ENCODE peak calls at places on chromosomes 13 and 19, in five cellular contexts. I is cardiac muscle cell; L is AG04450; M is CD8-positive, alpha-beta T cell; D is testis. X is an unnamed sample. For H3K27me3, the result is how much of the 10 kb centered on the place peaks cover.

GRCh38 chr13:110304256-110304655 is 2.7 kb downstream of the COL4A1 start:
- DNase-seq in D (no peak), L (no peak), M (no peak), I (peak), X (no peak)

GRCh38 chr13:40776681-40777165 is 5.7 kb upstream of the MRPS31 start:
- DNase-seq in D (no peak), L (no peak), M (peak), I (peak), X (no peak)

GRCh38 chr19:13983213-13983889 is 22.8 kb downstream of the RFX1 start:
- DNase-seq in I (no peak), M (no peak), D (no peak), L (no peak), X (no peak)

GRCh38 chr13:21676611-21677021 is 5.7 kb downstream of the FGF9 start:
- DNase-seq in L (no peak), I (no peak), M (no peak), D (no peak), X (no peak)

GRCh38 chr19:35292986-35293732 is 1.2 kb downstream of the MAG start:
- DNase-seq in M (no peak), I (no peak), D (no peak), L (no peak), X (no peak)

GRCh38 chr19:19447536-19448237 is 42.2 kb downstream of the GATAD2A start:
- DNase-seq in L (no peak), M (no peak), D (no peak), I (no peak), X (no peak)

GRCh38 chr13:112652512-112653458 is 37.1 kb upstream of the ATP11A start:
- DNase-seq in D (no peak), M (no peak), L (no peak), I (peak), X (no peak)

GRCh38 chr19:6519289-6519688 is 11.5 kb upstream of the TNFSF9 start:
- DNase-seq in L (no peak), D (no peak), M (no peak), I (peak), X (no peak)

GRCh38 chr13:88376762-88377388 is 705.7 kb downstream of the SLITRK5 start:
- DNase-seq in I (no peak), L (no peak), M (no peak), D (no peak), X (no peak)

GRCh38 chr19:44720945-44721344 is 22.0 kb downstream of the CEACAM16 start:
- DNase-seq in M (no peak), L (no peak), D (no peak), I (peak), X (no peak)

GRCh38 chr13:27139565-27139964 is 32.0 kb downstream of the USP12 start:
- DNase-seq in D (no peak), L (no peak), M (no peak), I (no peak), X (no peak)

GRCh38 chr13:110387451-110388140 is 80.5 kb downstream of the COL4A2 start:
- DNase-seq in I (peak), D (peak), M (no peak), L (no peak), X (peak)

GRCh38 chr13:70755411-70755810 is 647.2 kb upstream of the KLHL1 start:
- DNase-seq in M (no peak), I (no peak), D (no peak), L (no peak), X (no peak)

GRCh38 chr19:16368385-16369305 is 44.0 kb downstream of the KLF2 start:
- DNase-seq in L (no peak), I (no peak), M (peak), D (no peak), X (no peak)

GRCh38 chr13:112995395-112996091 is 26.5 kb downstream of the MCF2L start:
- DNase-seq in M (no peak), L (no peak), D (no peak), I (no peak), X (no peak)

GRCh38 chr19:30325657-30326056 is 46.5 kb upstream of the ZNF536 start:
- DNase-seq in M (no peak), I (no peak), D (no peak), L (no peak), X (no peak)

GRCh38 chr13:111337206-111337605 is 16.8 kb downstream of the TEX29 start:
- DNase-seq in M (no peak), D (no peak), I (peak), L (peak), X (no peak)

GRCh38 chr13:110466261-110466660 is 95.3 kb downstream of the RAB20 start:
- DNase-seq in L (no peak), D (no peak), M (no peak), I (no peak), X (no peak)

GRCh38 chr19:7748756-7749155 is 1.4 kb upstream of the CD209 start:
- DNase-seq in I (peak), M (no peak), D (peak), L (no peak), X (no peak)

GRCh38 chr13:74758188-74758587 is 624.0 kb upstream of the KLF12 start:
- DNase-seq in D (no peak), I (no peak), M (no peak), L (no peak), X (no peak)

GRCh38 chr13:47672245-47672975 is 328.7 kb downstream of the SUCLA2 start:
- DNase-seq in D (no peak), I (peak), M (no peak), L (no peak), X (no peak)

GRCh38 chr19:18393836-18394235 is 3.6 kb downstream of the LRRC25 start:
- DNase-seq in M (no peak), D (no peak), I (peak), L (no peak), X (peak)

GRCh38 chr19:57269515-57270250 is 10.6 kb upstream of the ZNF460 start:
- DNase-seq in L (peak), I (peak), D (no peak), M (no peak), X (no peak)

GRCh38 chr19:31974941-31975340 is 370.5 kb upstream of the ZNF507 start:
- DNase-seq in M (no peak), L (no peak), D (no peak), I (no peak), X (no peak)

GRCh38 chr13:31046711-31047279 is 114.3 kb downstream of the TEX26 start:
- DNase-seq in L (no peak), I (peak), M (no peak), D (peak), X (peak)

GRCh38 chr13:50989476-50989875 is 79.9 kb downstream of the RNASEH2B start:
- DNase-seq in M (no peak), L (no peak), D (peak), I (peak), X (no peak)

GRCh38 chr13:33284016-33284415 is 1.5 kb downstream of the STARD13 start:
- DNase-seq in I (peak), D (no peak), L (no peak), M (no peak), X (no peak)

GRCh38 chr19:29712744-29713516 is 2.1 kb downstream of the C19orf12 start:
- DNase-seq in D (no peak), L (no peak), I (no peak), M (no peak), X (no peak)

GRCh38 chr13:39684531-39685137 is 29.2 kb downstream of the COG6 start:
- DNase-seq in L (no peak), M (no peak), D (no peak), I (peak), X (no peak)

GRCh38 chr19:53642381-53643099 is 10.7 kb downstream of the DPRX start:
- DNase-seq in D (no peak), M (no peak), L (no peak), I (no peak), X (no peak)

GRCh38 chr19:42497492-42498226 is 30.6 kb downstream of the CEACAM1 start:
- DNase-seq in L (no peak), D (no peak), I (no peak), M (no peak), X (no peak)

GRCh38 chr13:45521292-45521691 is 56.6 kb downstream of the COG3 start:
- DNase-seq in M (no peak), I (peak), D (no peak), L (peak), X (no peak)

GRCh38 chr13:26017932-26018690 is 33.7 kb downstream of the SHISA2 start:
- DNase-seq in M (no peak), L (no peak), I (peak), D (peak), X (no peak)

GRCh38 chr13:50168803-50169202 is 153.6 kb downstream of the KCNRG start:
- DNase-seq in D (no peak), M (no peak), I (no peak), L (no peak), X (no peak)

GRCh38 chr19:3367572-3368440 is 1.4 kb downstream of the NFIC start:
- DNase-seq in I (no peak), D (no peak), L (no peak), M (no peak), X (peak)

GRCh38 chr13:52847322-52847681 is 1.1 kb downstream of the PCDH8 start:
- DNase-seq in L (no peak), D (no peak), M (no peak), I (no peak), X (no peak)

GRCh38 chr13:52849727-52850395 is 1.4 kb upstream of the PCDH8 start:
- DNase-seq in D (no peak), M (no peak), L (no peak), I (no peak), X (no peak)

GRCh38 chr13:52847682-52848432 is 583 bp downstream of the PCDH8 start:
- DNase-seq in I (no peak), L (no peak), D (no peak), M (no peak), X (no peak)

GRCh38 chr13:52846567-52847321 is 1.7 kb downstream of the PCDH8 start:
- DNase-seq in L (no peak), I (peak), D (peak), M (no peak), X (peak)

GRCh38 chr13:52848455-52849190 is at the start of gene PCDH8:
- DNase-seq in M (no peak), L (no peak), I (peak), D (peak), X (peak)
- H3K27me3 ChIP-seq in M (under half), L (half or more), I (half or more), D (under half), X (under half)

GRCh38 chr19:41355035-41355434 is 1.3 kb upstream of the TGFB1 start:
- DNase-seq in L (no peak), I (no peak), D (no peak), M (no peak), X (no peak)

GRCh38 chr19:41353466-41354342 is at the start of gene TGFB1:
- DNase-seq in D (peak), I (peak), M (peak), L (peak), X (peak)

GRCh38 chr19:41352609-41353465 is 885 bp downstream of the TGFB1 start:
- DNase-seq in L (no peak), I (peak), D (peak), M (peak), X (peak)

GRCh38 chr19:41355802-41356201 is 2.1 kb upstream of the TGFB1 start:
- DNase-seq in L (no peak), D (no peak), M (no peak), I (no peak), X (peak)

GRCh38 chr19:41354343-41354974 is 737 bp upstream of the TGFB1 start:
- DNase-seq in D (no peak), I (no peak), L (no peak), M (no peak), X (no peak)
- H3K27ac ChIP-seq in D (peak), I (no peak), L (peak), M (peak), X (no peak)

GRCh38 chr13:98142427-98143156 is at the start of gene FARP1:
- DNase-seq in I (peak), D (peak), L (no peak), M (no peak), X (peak)
- H3K27me3 ChIP-seq in I (under half), D (under half), L (under half), M (under half), X (under half)

GRCh38 chr19:40219721-40220276 is 1.6 kb upstream of the TTC9B start:
- DNase-seq in I (peak), M (no peak), L (no peak), D (no peak), X (no peak)

GRCh38 chr19:40220674-40221073 is 2.5 kb upstream of the TTC9B start:
- DNase-seq in L (no peak), M (no peak), D (no peak), I (no peak), X (no peak)

GRCh38 chr19:40224342-40225148 is 1.9 kb downstream of the CCNP start:
- DNase-seq in L (no peak), D (no peak), I (no peak), M (no peak), X (no peak)

GRCh38 chr19:40223135-40223822 is 3.2 kb downstream of the CCNP start:
- DNase-seq in I (no peak), D (peak), L (no peak), M (peak), X (peak)

GRCh38 chr19:40221858-40222619 is 3.9 kb upstream of the TTC9B start:
- DNase-seq in I (peak), M (peak), D (peak), L (peak), X (peak)
- H3K27ac ChIP-seq in I (no peak), M (no peak), D (no peak), L (no peak), X (no peak)

GRCh38 chr13:43159007-43159406 is 135.6 kb downstream of the DNAJC15 start:
- DNase-seq in I (peak), L (peak), M (no peak), D (peak), X (no peak)

GRCh38 chr13:43157796-43158195 is 134.4 kb downstream of the DNAJC15 start:
- DNase-seq in D (no peak), L (no peak), M (no peak), I (no peak), X (no peak)

GRCh38 chr13:43154083-43154739 is 130.8 kb downstream of the DNAJC15 start:
- DNase-seq in M (no peak), I (peak), D (no peak), L (no peak), X (no peak)

GRCh38 chr13:43154839-43155238 is 131.5 kb downstream of the DNAJC15 start:
- DNase-seq in L (no peak), I (no peak), D (no peak), M (no peak), X (no peak)

GRCh38 chr13:43156916-43157315 is 133.5 kb downstream of the DNAJC15 start:
- DNase-seq in L (no peak), M (no peak), D (no peak), I (peak), X (no peak)
- H3K27me3 ChIP-seq in L (under half), M (under half), D (under half), I (under half), X (under half)

DNA sequence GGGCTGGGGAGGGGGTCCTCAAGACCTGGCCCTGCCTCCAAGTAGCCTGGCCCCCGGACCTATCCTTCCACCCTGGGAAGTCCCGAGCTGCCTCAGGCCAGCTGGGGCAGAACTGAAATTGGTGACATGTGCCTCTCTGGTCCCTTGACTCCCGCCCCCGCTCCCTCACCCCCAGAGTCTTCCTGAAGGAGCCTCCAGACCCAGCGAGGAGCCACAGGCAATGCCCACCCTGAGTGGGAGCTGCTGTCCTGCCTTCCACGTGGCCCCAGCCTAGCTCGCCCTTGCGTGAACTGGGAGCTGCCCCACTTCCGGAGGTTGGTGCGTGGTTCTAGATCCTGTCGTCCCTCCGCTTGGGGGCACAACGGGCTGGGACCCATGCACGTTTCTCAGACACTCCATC is 34.6 kb downstream of the CEBPA start:
- DNase-seq in L (no peak), I (no peak), D (no peak), M (no peak), X (no peak)
- H3K27ac ChIP-seq in L (no peak), I (no peak), D (no peak), M (no peak), X (no peak)

DNA sequence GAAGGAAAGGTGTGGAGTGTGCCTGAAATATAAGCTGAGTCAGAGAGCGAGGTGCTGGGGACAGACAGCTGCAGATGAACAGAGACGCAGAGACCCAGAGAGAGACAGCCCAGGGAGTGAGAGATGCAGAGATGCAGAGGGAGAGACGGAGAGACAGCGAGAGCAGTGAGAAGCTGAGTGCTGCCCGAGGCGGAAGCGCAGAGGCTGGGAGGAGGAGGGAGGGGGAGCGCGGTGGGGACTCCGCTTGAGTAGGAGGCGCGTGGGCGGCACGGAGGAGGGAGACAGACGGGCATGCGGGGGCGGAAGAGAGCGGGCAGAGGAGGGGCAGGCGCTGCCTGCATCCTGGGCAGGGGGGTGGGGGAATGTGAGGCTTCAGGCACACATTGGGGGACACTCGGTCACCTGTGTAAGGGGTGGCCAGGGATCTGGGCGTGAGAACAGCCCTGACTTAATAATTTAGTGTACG is 25.7 kb downstream of the SLC8A2 start:
- DNase-seq in D (peak), M (peak), L (no peak), I (peak), X (peak)
- H3K27me3 ChIP-seq in D (under half), M (under half), L (half or more), I (under half), X (under half)

DNA sequence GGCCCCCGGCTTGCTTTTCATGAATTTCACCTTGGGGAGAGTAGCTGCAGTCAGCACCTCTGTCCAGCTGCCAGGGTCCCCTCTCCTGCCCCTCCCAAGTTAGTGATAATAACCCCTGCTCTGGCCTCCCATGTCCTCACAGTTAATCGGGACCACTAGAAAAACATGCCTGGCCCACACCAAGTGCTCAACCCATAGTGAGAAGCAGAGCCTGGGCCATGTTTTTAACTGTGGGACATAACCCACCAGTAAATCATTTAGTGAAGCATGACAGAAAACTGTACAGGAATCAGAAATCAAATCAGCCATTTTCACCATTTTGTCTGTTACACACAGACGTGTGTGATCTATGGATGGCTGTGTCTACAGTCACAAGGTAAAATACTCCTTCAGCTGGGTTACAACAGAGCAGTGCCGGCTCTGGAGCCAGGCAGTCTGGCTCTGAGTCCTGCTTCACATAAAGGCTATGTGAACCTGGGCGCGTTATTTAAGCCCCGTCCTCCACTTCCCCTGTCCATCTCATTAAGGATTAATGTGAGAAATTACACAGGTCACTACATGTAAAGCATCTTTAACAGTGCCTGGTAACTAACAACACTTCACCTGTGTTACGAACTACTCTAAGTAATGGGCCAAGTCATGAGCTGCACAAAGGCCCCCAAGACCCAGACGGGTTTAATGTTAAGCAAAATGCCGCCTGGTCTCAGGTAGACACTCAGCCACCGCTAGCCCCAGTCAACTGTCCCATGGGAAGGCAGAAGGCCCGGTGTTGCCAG is 7.6 kb upstream of the ECH1 start:
- DNase-seq in L (no peak), M (no peak), I (no peak), D (no peak), X (peak)
- H3K27ac ChIP-seq in L (no peak), M (no peak), I (peak), D (no peak), X (no peak)

DNA sequence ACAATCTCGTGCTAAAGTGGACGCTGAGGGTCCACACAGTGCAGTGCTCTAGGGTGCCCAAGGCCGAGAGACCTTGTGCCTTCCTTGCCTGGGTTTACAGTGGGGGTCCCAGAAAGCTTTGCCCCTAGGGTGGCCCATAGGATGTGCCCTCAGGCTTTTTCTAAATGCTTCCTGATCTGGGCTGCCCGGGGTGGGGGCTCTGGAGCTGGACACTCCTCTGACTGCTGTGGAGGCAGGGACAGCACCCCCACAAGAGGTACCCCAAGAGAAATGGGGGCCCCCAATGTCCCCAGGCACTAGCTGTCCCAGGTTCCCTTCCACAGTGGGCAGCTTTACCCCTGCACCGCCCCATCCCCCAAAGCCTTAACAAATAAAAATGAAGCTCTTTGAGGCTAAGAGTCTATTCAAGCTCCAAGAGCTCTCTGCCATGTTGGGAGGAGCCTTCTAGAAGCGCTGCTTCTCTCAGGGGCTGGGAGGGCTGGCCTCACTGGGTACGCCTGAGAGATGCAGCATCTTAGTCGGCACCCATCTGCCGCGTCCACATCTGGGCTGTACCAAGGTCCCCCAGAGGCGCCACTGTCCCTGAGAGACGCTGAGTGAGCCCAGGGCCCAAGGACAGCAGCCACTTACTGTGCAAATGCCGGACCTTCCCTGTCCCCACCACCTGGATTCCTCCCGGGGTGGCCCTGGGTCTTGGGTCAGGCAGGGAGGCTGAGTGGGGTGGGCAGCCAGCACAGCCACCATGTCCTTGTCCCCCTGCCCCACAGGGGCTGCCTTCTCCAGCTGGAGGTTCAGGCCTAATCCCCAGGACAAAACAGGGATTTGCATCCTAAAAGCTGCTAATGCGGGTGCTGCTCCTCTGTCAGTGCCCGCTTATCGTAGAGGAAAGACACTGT is 27.4 kb downstream of the CEBPA start:
- DNase-seq in L (no peak), M (no peak), I (no peak), D (no peak), X (peak)
- H3K27me3 ChIP-seq in L (under half), M (under half), I (under half), D (under half), X (under half)

X was measured in right cardiac atrium.